ENCODE peak calls at places on chromosomes 12 and 14, in four cellular contexts. B is heart right ventricle; Y is CD4-positive, alpha-beta T cell; H is fibroblast of mammary gland. K is an unnamed sample.

GRCh38 chr12:27179399-27180214 is 64.5 kb upstream of the STK38L start:
- DNase-seq in Y (no peak), H (peak), B (no peak), K (peak)

GRCh38 chr12:105882404-105882803 is 256.4 kb downstream of the NUAK1 start:
- DNase-seq in H (peak), B (no peak), Y (no peak), K (peak)

GRCh38 chr12:103632554-103633216 is 45.6 kb downstream of the STAB2 start:
- DNase-seq in B (no peak), H (peak), Y (peak), K (peak)

GRCh38 chr12:31749024-31749704 is 20.3 kb upstream of the AMN1 start:
- DNase-seq in Y (peak), B (no peak), H (peak), K (peak)

GRCh38 chr12:45299132-45299692 is 83.3 kb downstream of the ANO6 start:
- DNase-seq in B (no peak), Y (no peak), H (peak), K (peak)

GRCh38 chr12:121804417-121805111 is 755 bp downstream of the SETD1B start:
- DNase-seq in H (no peak), Y (peak), B (no peak), K (no peak)

GRCh38 chr12:54984602-54985376 is at the start of gene TESPA1:
- DNase-seq in Y (peak), B (peak), H (peak), K (no peak)

GRCh38 chr12:104243551-104243950 is 28.0 kb downstream of the TXNRD1 start:
- DNase-seq in H (no peak), B (no peak), Y (no peak), K (peak)

GRCh38 chr14:68687746-68688145 is 105.1 kb downstream of the ZFP36L1 start:
- DNase-seq in Y (no peak), B (no peak), H (peak), K (peak)

GRCh38 chr14:29461131-29461530 is 466.5 kb downstream of the PRKD1 start:
- DNase-seq in Y (no peak), B (no peak), H (no peak), K (peak)

GRCh38 chr14:78967111-78967809 is 797.1 kb downstream of the NRXN3 start:
- DNase-seq in B (no peak), Y (no peak), H (peak), K (peak)

GRCh38 chr12:121784460-121784859 is 9.0 kb downstream of the RHOF start:
- DNase-seq in B (no peak), H (peak), Y (no peak), K (peak)

GRCh38 chr12:115227137-115227615 is 543.2 kb upstream of the TBX3 start:
- DNase-seq in B (peak), H (peak), Y (no peak), K (peak)

GRCh38 chr12:65892905-65893304 is 68.6 kb downstream of the HMGA2 start:
- DNase-seq in H (peak), B (no peak), Y (no peak), K (peak)

GRCh38 chr14:100127853-100128455 is 31.5 kb downstream of the DEGS2 start:
- DNase-seq in H (no peak), B (no peak), Y (no peak), K (no peak)

GRCh38 chr14:86892167-86892956 is 1100.6 kb downstream of the GALC start:
- DNase-seq in Y (no peak), B (no peak), H (no peak), K (peak)

GRCh38 chr14:86787782-86788181 is 1205.2 kb downstream of the GALC start:
- DNase-seq in B (no peak), Y (no peak), H (peak), K (peak)

GRCh38 chr14:85453401-85453800 is 76.5 kb upstream of the FLRT2 start:
- DNase-seq in Y (no peak), B (no peak), H (no peak), K (no peak)

GRCh38 chr14:91897121-91897701 is 29.9 kb upstream of the TC2N start:
- DNase-seq in Y (no peak), B (peak), H (peak), K (peak)

GRCh38 chr14:19823178-19823577 is 19.6 kb downstream of the OR4N2 start:
- DNase-seq in B (no peak), H (no peak), Y (no peak), K (no peak)

GRCh38 chr12:126582231-126582630 is 1517.0 kb downstream of the AACS start:
- DNase-seq in B (no peak), Y (no peak), H (no peak), K (no peak)

GRCh38 chr14:70073924-70074566 is 114.7 kb downstream of the SLC8A3 start:
- DNase-seq in H (peak), Y (no peak), B (peak), K (peak)

GRCh38 chr14:24441485-24441884 is 1.1 kb downstream of the SDR39U1 start:
- DNase-seq in H (no peak), B (no peak), Y (no peak), K (no peak)

GRCh38 chr14:102028733-102029132 is 58.1 kb downstream of the HSP90AA1 start:
- DNase-seq in H (peak), Y (no peak), B (no peak), K (peak)

GRCh38 chr14:75181426-75182062 is 5.1 kb upstream of the TMED10 start:
- DNase-seq in B (no peak), H (no peak), Y (no peak), K (no peak)

GRCh38 chr12:102567031-102567985 is 86.9 kb upstream of the IGF1 start:
- DNase-seq in H (peak), Y (no peak), B (no peak), K (peak)

GRCh38 chr12:19867151-19867550 is 427.9 kb downstream of the AEBP2 start:
- DNase-seq in Y (no peak), H (no peak), B (no peak), K (no peak)

GRCh38 chr14:51369814-51370213 is 129.8 kb downstream of the TMX1 start:
- DNase-seq in Y (no peak), H (peak), B (no peak), K (no peak)

GRCh38 chr12:19186722-19187661 is 57.5 kb downstream of the PLEKHA5 start:
- DNase-seq in Y (no peak), H (peak), B (no peak), K (peak)

GRCh38 chr12:68178774-68179439 is 19.4 kb upstream of the IFNG start:
- DNase-seq in B (no peak), H (no peak), Y (no peak), K (no peak)

GRCh38 chr12:68177562-68177961 is 18.0 kb upstream of the IFNG start:
- DNase-seq in H (no peak), Y (no peak), B (no peak), K (no peak)

GRCh38 chr12:68175566-68176033 is 16.1 kb upstream of the IFNG start:
- DNase-seq in Y (peak), B (no peak), H (no peak), K (no peak)

GRCh38 chr12:68176252-68176651 is 16.7 kb upstream of the IFNG start:
- DNase-seq in Y (no peak), B (no peak), H (no peak), K (no peak)

DNA sequence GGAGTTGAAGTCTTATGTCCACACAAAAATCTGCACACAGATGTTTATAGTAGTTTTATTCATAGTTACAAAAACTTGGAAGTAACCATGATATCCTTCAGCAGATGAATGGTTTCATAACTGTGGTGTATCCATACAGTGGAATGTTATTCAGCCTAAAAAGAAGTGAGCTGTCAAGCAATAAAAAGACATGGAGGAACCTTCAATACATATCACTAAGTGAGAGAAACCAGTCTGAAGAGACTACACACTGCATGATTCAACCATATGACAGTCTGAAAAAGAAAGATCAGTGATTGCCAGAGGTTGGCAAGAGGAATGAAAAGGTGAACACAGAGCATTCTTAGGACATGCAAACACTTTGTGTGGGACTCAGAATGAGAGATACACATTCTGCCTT is 18.6 kb upstream of the IFNG start:
- DNase-seq in B (no peak), H (no peak), Y (no peak), K (no peak)
- TF ChIP-seq CTCF in B (no peak), H (no peak), Y (no peak), K (no peak)

GRCh38 chr14:22265319-22266140 is 323.5 kb downstream of the DAD1 start:
- DNase-seq in Y (no peak), H (peak), B (no peak), K (no peak)
- TF ChIP-seq CTCF in Y (no peak), H (no peak), B (no peak), K (peak)

GRCh38 chr12:5898874-5899273 is 46.2 kb downstream of the ANO2 start:
- DNase-seq in B (no peak), H (no peak), Y (no peak), K (no peak)
- TF ChIP-seq CTCF in B (no peak), H (no peak), Y (no peak), K (peak)

DNA sequence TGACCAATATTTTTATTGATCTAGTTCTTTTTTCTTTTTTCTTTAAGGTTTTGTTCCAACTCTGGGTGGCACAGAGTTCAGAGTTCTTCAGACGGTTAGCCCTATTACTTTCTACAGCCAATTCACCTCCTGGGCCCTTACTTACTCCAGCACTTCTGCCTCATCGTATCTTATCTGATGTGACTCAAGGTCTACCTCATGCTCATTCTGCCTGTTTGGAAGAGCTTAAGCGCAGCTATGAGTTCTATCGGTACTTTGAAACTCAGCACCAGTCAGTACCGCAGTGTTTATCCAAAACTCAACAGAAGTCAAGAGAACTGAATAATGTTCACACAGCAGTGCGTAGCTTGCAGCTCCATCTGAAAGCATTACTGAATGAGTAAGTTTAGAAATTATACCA is 64.7 kb downstream of the VEZT start:
- DNase-seq in H (no peak), Y (no peak), B (no peak), K (no peak)
- TF ChIP-seq CTCF in H (no peak), Y (no peak), B (no peak), K (no peak)

GRCh38 chr12:12008232-12008850 is 62.4 kb upstream of the BCL2L14 start:
- DNase-seq in Y (peak), H (no peak), B (no peak), K (no peak)
- TF ChIP-seq CTCF in Y (peak), H (peak), B (no peak), K (peak)

GRCh38 chr14:103495854-103496253 is 26.8 kb downstream of the CKB start:
- DNase-seq in H (no peak), Y (no peak), B (no peak), K (no peak)
- TF ChIP-seq CTCF in H (no peak), Y (no peak), B (no peak), K (no peak)

DNA sequence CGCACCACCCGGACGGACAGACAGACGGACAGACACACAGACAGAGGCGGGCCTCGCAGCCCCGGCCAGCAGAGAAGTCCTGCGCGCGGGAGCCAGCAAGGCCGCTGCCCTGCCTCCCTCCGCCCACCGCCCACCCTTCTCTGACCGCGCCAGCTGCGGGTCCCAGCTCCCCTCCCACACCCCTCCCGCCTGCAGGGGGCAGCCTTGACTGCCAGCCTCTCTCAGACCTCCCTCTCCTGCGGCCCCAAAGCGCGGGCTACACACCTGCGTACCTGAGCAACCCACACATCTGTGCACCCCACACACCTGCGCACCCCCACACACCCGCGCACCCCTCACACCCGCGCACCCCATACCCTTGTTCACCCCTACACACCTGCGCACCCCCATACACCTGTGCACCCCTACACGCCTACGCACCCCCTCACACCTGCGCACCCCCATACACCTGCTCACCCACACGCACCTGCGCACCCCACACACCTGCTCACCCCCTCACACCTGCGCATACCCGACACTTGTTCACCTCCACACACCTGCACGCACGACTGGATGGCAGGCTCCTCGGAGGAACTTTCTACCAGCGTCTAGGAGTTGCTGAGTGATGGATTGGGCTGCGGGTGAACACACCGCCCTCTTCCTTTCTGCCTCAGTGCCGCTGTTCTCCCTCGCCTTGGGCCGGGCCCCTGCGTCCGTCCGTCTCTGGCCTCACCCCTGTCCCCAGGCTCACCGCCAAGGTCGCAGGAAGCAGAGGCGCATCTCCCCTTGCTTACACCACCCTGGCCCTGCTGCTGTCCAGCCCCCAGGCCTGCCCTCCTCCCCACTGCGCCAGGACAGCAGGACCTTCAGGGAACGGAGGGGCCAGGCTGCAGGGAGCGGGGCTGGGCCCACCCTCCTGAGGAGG is 20.8 kb upstream of the TMEM106C start:
- DNase-seq in B (no peak), Y (no peak), H (no peak), K (no peak)
- TF ChIP-seq CTCF in B (no peak), Y (peak), H (no peak), K (peak)

K was measured in HFFc6.